ENCODE peak calls at places on chromosomes 12 and 14, in nine cellular contexts. One of them, this sample, is unnamed.

GRCh38 chr14:59254911-59255545 is 66.6 kb downstream of the DAAM1 start:
- DNase-seq in CD4-positive, alpha-beta T cell: no peak
- DNase-seq in OCI-LY7: no peak
- DNase-seq in brain microvascular endothelial cell: no peak
- DNase-seq in Karpas-422: no peak
- DNase-seq in left ventricle myocardium inferior: no peak
- DNase-seq in caudate nucleus: no peak
- DNase-seq in prostate gland: no peak
- DNase-seq in lung: no peak
- DNase-seq in this sample: no peak

GRCh38 chr12:27548301-27549199 is 24.5 kb downstream of the PPFIBP1 start:
- DNase-seq in prostate gland: no peak
- DNase-seq in brain microvascular endothelial cell: no peak
- DNase-seq in caudate nucleus: no peak
- DNase-seq in OCI-LY7: no peak
- DNase-seq in Karpas-422: no peak
- DNase-seq in left ventricle myocardium inferior: no peak
- DNase-seq in CD4-positive, alpha-beta T cell: no peak
- DNase-seq in lung: no peak
- DNase-seq in this sample: no peak

GRCh38 chr12:68899251-68899771 is 33.7 kb downstream of the CPM start:
- DNase-seq in prostate gland: peak
- DNase-seq in left ventricle myocardium inferior: no peak
- DNase-seq in CD4-positive, alpha-beta T cell: no peak
- DNase-seq in Karpas-422: no peak
- DNase-seq in brain microvascular endothelial cell: peak
- DNase-seq in lung: peak
- DNase-seq in OCI-LY7: no peak
- DNase-seq in caudate nucleus: no peak
- DNase-seq in this sample: no peak

GRCh38 chr14:55556929-55557623 is 22.9 kb upstream of the KTN1 start:
- DNase-seq in OCI-LY7: no peak
- DNase-seq in lung: peak
- DNase-seq in prostate gland: peak
- DNase-seq in Karpas-422: no peak
- DNase-seq in brain microvascular endothelial cell: peak
- DNase-seq in caudate nucleus: no peak
- DNase-seq in CD4-positive, alpha-beta T cell: no peak
- DNase-seq in left ventricle myocardium inferior: peak
- DNase-seq in this sample: no peak

GRCh38 chr12:107169200-107169599 is 75.9 kb upstream of the CRY1 start:
- DNase-seq in caudate nucleus: no peak
- DNase-seq in CD4-positive, alpha-beta T cell: no peak
- DNase-seq in left ventricle myocardium inferior: no peak
- DNase-seq in OCI-LY7: no peak
- DNase-seq in Karpas-422: no peak
- DNase-seq in prostate gland: peak
- DNase-seq in brain microvascular endothelial cell: no peak
- DNase-seq in lung: no peak
- DNase-seq in this sample: no peak

GRCh38 chr12:92075425-92075891 is 70.2 kb downstream of the BTG1 start:
- DNase-seq in lung: no peak
- DNase-seq in caudate nucleus: no peak
- DNase-seq in prostate gland: no peak
- DNase-seq in OCI-LY7: no peak
- DNase-seq in left ventricle myocardium inferior: no peak
- DNase-seq in Karpas-422: peak
- DNase-seq in brain microvascular endothelial cell: peak
- DNase-seq in CD4-positive, alpha-beta T cell: no peak
- DNase-seq in this sample: no peak

GRCh38 chr12:71556881-71557280 is 106.8 kb downstream of the ZFC3H1 start:
- DNase-seq in CD4-positive, alpha-beta T cell: no peak
- DNase-seq in left ventricle myocardium inferior: no peak
- DNase-seq in Karpas-422: no peak
- DNase-seq in brain microvascular endothelial cell: peak
- DNase-seq in OCI-LY7: no peak
- DNase-seq in prostate gland: no peak
- DNase-seq in caudate nucleus: no peak
- DNase-seq in lung: no peak
- DNase-seq in this sample: no peak

GRCh38 chr12:95802482-95803264 is 12.1 kb upstream of the NTN4 start:
- DNase-seq in caudate nucleus: no peak
- DNase-seq in brain microvascular endothelial cell: peak
- DNase-seq in Karpas-422: no peak
- DNase-seq in left ventricle myocardium inferior: no peak
- DNase-seq in prostate gland: peak
- DNase-seq in CD4-positive, alpha-beta T cell: no peak
- DNase-seq in OCI-LY7: no peak
- DNase-seq in lung: no peak
- DNase-seq in this sample: no peak

GRCh38 chr12:73226585-73226984 is 954.4 kb downstream of the TRHDE start:
- DNase-seq in lung: no peak
- DNase-seq in caudate nucleus: no peak
- DNase-seq in Karpas-422: no peak
- DNase-seq in CD4-positive, alpha-beta T cell: no peak
- DNase-seq in OCI-LY7: no peak
- DNase-seq in prostate gland: no peak
- DNase-seq in brain microvascular endothelial cell: no peak
- DNase-seq in left ventricle myocardium inferior: no peak
- DNase-seq in this sample: no peak

GRCh38 chr14:20606190-20606901 is 15.2 kb upstream of the RNASE12 start:
- DNase-seq in CD4-positive, alpha-beta T cell: no peak
- DNase-seq in brain microvascular endothelial cell: peak
- DNase-seq in caudate nucleus: peak
- DNase-seq in Karpas-422: no peak
- DNase-seq in lung: no peak
- DNase-seq in prostate gland: peak
- DNase-seq in left ventricle myocardium inferior: no peak
- DNase-seq in OCI-LY7: no peak
- DNase-seq in this sample: no peak

GRCh38 chr12:99529966-99530365 is 117.6 kb upstream of the GARIN6 start:
- DNase-seq in lung: no peak
- DNase-seq in caudate nucleus: no peak
- DNase-seq in prostate gland: no peak
- DNase-seq in left ventricle myocardium inferior: no peak
- DNase-seq in OCI-LY7: no peak
- DNase-seq in CD4-positive, alpha-beta T cell: no peak
- DNase-seq in brain microvascular endothelial cell: peak
- DNase-seq in Karpas-422: no peak
- DNase-seq in this sample: no peak

GRCh38 chr12:131527092-131527491 is 183.8 kb upstream of the SFSWAP start:
- DNase-seq in lung: no peak
- DNase-seq in Karpas-422: no peak
- DNase-seq in prostate gland: no peak
- DNase-seq in caudate nucleus: no peak
- DNase-seq in brain microvascular endothelial cell: no peak
- DNase-seq in CD4-positive, alpha-beta T cell: no peak
- DNase-seq in OCI-LY7: no peak
- DNase-seq in left ventricle myocardium inferior: no peak
- DNase-seq in this sample: no peak

GRCh38 chr14:101584049-101584859 is 23.0 kb downstream of the DIO3 start:
- DNase-seq in lung: no peak
- DNase-seq in caudate nucleus: no peak
- DNase-seq in CD4-positive, alpha-beta T cell: no peak
- DNase-seq in Karpas-422: no peak
- DNase-seq in prostate gland: no peak
- DNase-seq in left ventricle myocardium inferior: peak
- DNase-seq in OCI-LY7: no peak
- DNase-seq in brain microvascular endothelial cell: no peak
- DNase-seq in this sample: no peak

GRCh38 chr14:34781242-34781641 is 66.8 kb upstream of the CFL2 start:
- DNase-seq in lung: no peak
- DNase-seq in brain microvascular endothelial cell: peak
- DNase-seq in Karpas-422: peak
- DNase-seq in caudate nucleus: no peak
- DNase-seq in prostate gland: no peak
- DNase-seq in OCI-LY7: no peak
- DNase-seq in CD4-positive, alpha-beta T cell: no peak
- DNase-seq in left ventricle myocardium inferior: no peak
- DNase-seq in this sample: no peak

GRCh38 chr14:32078794-32079663 is 1.9 kb downstream of the ARHGAP5 start:
- DNase-seq in OCI-LY7: no peak
- DNase-seq in caudate nucleus: no peak
- DNase-seq in CD4-positive, alpha-beta T cell: no peak
- DNase-seq in lung: no peak
- DNase-seq in brain microvascular endothelial cell: peak
- DNase-seq in left ventricle myocardium inferior: no peak
- DNase-seq in Karpas-422: no peak
- DNase-seq in prostate gland: no peak
- DNase-seq in this sample: no peak

GRCh38 chr12:27667540-27667939 is 28.7 kb upstream of the REP15 start:
- DNase-seq in CD4-positive, alpha-beta T cell: no peak
- DNase-seq in prostate gland: no peak
- DNase-seq in lung: no peak
- DNase-seq in brain microvascular endothelial cell: peak
- DNase-seq in Karpas-422: no peak
- DNase-seq in caudate nucleus: no peak
- DNase-seq in OCI-LY7: no peak
- DNase-seq in left ventricle myocardium inferior: no peak
- DNase-seq in this sample: no peak

GRCh38 chr12:4855121-4855924 is 54.4 kb upstream of the KCNA1 start:
- DNase-seq in lung: peak
- DNase-seq in OCI-LY7: peak
- DNase-seq in brain microvascular endothelial cell: peak
- DNase-seq in prostate gland: peak
- DNase-seq in left ventricle myocardium inferior: no peak
- DNase-seq in caudate nucleus: peak
- DNase-seq in Karpas-422: peak
- DNase-seq in CD4-positive, alpha-beta T cell: peak
- DNase-seq in this sample: peak

GRCh38 chr12:65632131-65632855 is 192.0 kb upstream of the HMGA2 start:
- DNase-seq in left ventricle myocardium inferior: no peak
- DNase-seq in prostate gland: no peak
- DNase-seq in CD4-positive, alpha-beta T cell: no peak
- DNase-seq in brain microvascular endothelial cell: peak
- DNase-seq in lung: no peak
- DNase-seq in Karpas-422: no peak
- DNase-seq in caudate nucleus: no peak
- DNase-seq in OCI-LY7: no peak
- DNase-seq in this sample: no peak

DNA sequence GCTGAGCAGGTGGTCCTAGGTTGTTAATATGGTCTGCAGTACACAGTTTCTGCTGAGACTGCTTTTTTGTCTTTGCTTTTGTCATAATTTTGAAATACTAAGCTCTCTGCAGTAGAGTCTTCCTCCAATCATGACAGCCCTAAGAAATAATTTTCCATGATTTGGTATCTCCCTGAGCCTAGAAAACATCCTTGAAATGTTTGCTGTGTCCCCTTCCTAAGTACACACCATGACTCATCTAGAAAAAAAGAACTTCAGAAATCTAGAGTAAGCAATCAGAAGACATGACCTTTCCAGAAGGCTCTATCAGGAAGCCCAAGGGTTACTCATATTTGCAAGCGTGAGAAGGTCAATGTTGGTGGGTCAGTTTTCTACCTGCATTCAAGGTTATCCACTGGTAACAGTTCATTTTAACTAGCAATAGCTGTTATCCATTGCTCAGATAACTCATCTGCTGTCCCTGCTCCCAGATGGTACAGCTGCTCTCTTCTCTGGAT is 16.4 kb downstream of the DAD1 start:
- DNase-seq in brain microvascular endothelial cell: peak
- DNase-seq in prostate gland: no peak
- DNase-seq in Karpas-422: no peak
- DNase-seq in lung: no peak
- DNase-seq in caudate nucleus: no peak
- DNase-seq in left ventricle myocardium inferior: no peak
- DNase-seq in OCI-LY7: no peak
- DNase-seq in CD4-positive, alpha-beta T cell: no peak
- DNase-seq in this sample: no peak
- H3K27ac ChIP-seq in brain microvascular endothelial cell: peak
- H3K27ac ChIP-seq in prostate gland: no peak
- H3K27ac ChIP-seq in Karpas-422: no peak
- H3K27ac ChIP-seq in lung: no peak
- H3K27ac ChIP-seq in caudate nucleus: no peak
- H3K27ac ChIP-seq in left ventricle myocardium inferior: no peak
- H3K27ac ChIP-seq in OCI-LY7: no peak
- H3K27ac ChIP-seq in CD4-positive, alpha-beta T cell: no peak
- H3K27ac ChIP-seq in this sample: no peak

DNA sequence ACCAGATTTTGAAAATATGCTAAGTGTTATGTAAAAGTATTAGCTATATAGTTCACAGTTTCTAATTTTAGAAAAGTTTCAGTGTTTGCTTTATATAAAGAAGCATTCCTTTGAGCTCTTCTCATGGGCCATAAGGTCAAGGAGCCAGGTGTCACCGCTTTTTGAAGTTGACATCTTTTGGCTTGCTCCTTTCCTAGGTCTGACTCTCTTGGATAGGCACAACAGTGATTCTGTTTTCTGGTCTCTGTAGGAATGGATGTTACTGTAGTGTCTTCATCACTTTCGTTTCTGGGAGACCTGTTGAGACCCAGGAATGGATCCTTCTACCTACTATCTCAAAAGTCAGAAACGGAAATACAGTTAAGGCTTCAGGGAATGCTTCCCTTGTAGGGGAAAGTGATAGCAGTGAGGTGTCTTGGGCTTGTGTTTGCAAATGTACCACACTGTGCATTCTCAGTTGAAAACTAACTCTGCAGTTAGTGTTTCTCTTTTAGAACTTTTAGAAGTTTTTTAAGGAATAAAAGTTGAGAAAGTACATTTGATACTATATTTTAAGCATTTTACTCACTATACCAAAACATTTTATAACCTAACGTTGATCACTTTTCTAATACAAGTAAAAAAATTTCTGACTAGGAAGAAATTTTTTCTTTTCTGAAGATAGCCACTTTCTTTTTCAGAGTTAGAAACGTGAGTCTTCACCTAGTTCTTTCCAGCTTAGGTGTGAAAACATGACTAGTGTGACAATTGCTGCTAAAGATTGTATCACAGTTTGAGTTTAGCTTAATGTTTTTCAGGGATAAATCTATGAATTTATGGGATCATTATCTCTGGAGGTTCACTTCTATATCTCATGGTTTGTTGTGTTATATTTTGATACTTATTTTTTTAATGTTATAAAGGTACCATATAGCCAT is 20.8 kb downstream of the VRK1 start:
- DNase-seq in OCI-LY7: no peak
- DNase-seq in CD4-positive, alpha-beta T cell: no peak
- DNase-seq in brain microvascular endothelial cell: no peak
- DNase-seq in Karpas-422: no peak
- DNase-seq in prostate gland: no peak
- DNase-seq in lung: no peak
- DNase-seq in left ventricle myocardium inferior: no peak
- DNase-seq in caudate nucleus: no peak
- DNase-seq in this sample: no peak
- H3K27ac ChIP-seq in OCI-LY7: no peak
- H3K27ac ChIP-seq in CD4-positive, alpha-beta T cell: no peak
- H3K27ac ChIP-seq in brain microvascular endothelial cell: no peak
- H3K27ac ChIP-seq in Karpas-422: no peak
- H3K27ac ChIP-seq in prostate gland: no peak
- H3K27ac ChIP-seq in lung: no peak
- H3K27ac ChIP-seq in left ventricle myocardium inferior: no peak
- H3K27ac ChIP-seq in caudate nucleus: no peak
- H3K27ac ChIP-seq in this sample: no peak

GRCh38 chr12:57133013-57133569 is 4.8 kb downstream of the LRP1 start:
- DNase-seq in left ventricle myocardium inferior: no peak
- DNase-seq in lung: no peak
- DNase-seq in OCI-LY7: no peak
- DNase-seq in Karpas-422: no peak
- DNase-seq in brain microvascular endothelial cell: peak
- DNase-seq in prostate gland: no peak
- DNase-seq in CD4-positive, alpha-beta T cell: no peak
- DNase-seq in caudate nucleus: no peak
- DNase-seq in this sample: no peak
- H3K27ac ChIP-seq in left ventricle myocardium inferior: peak
- H3K27ac ChIP-seq in lung: peak
- H3K27ac ChIP-seq in OCI-LY7: no peak
- H3K27ac ChIP-seq in Karpas-422: no peak
- H3K27ac ChIP-seq in brain microvascular endothelial cell: peak
- H3K27ac ChIP-seq in prostate gland: peak
- H3K27ac ChIP-seq in CD4-positive, alpha-beta T cell: no peak
- H3K27ac ChIP-seq in caudate nucleus: peak
- H3K27ac ChIP-seq in this sample: peak

GRCh38 chr14:105151838-105152793 is 16.5 kb downstream of the JAG2 start:
- DNase-seq in left ventricle myocardium inferior: no peak
- DNase-seq in brain microvascular endothelial cell: no peak
- DNase-seq in caudate nucleus: no peak
- DNase-seq in lung: no peak
- DNase-seq in CD4-positive, alpha-beta T cell: no peak
- DNase-seq in prostate gland: no peak
- DNase-seq in OCI-LY7: no peak
- DNase-seq in Karpas-422: no peak
- DNase-seq in this sample: no peak
- H3K27ac ChIP-seq in left ventricle myocardium inferior: peak
- H3K27ac ChIP-seq in brain microvascular endothelial cell: no peak
- H3K27ac ChIP-seq in caudate nucleus: peak
- H3K27ac ChIP-seq in lung: no peak
- H3K27ac ChIP-seq in CD4-positive, alpha-beta T cell: no peak
- H3K27ac ChIP-seq in prostate gland: no peak
- H3K27ac ChIP-seq in OCI-LY7: no peak
- H3K27ac ChIP-seq in Karpas-422: no peak
- H3K27ac ChIP-seq in this sample: no peak